ENCODE peak calls at places on chromosomes 5 and 9, in five cellular contexts. S is activated CD4-positive, alpha-beta T cell treated with anti-CD3 and anti-CD28 coated beads, Interleukin-2, amount 10 ng/mL, durations not matched to agents 7 days and 5 days; L is tibial artery; J is AG04449; Q is AG09319. R is an unnamed sample.

GRCh38 chr5:38157024-38157423 is 101.3 kb upstream of the EGFLAM start:
- DNase-seq in L (no peak), S (no peak), Q (no peak), J (no peak), R (no peak)

GRCh38 chr9:124834586-124834985 is 18.7 kb upstream of the WDR38 start:
- DNase-seq in L (no peak), J (no peak), Q (no peak), S (no peak), R (no peak)

GRCh38 chr5:120463991-120464626 is at the start of gene PRR16:
- DNase-seq in L (peak; percentile 74), Q (no peak), S (no peak), J (no peak), R (no peak)

GRCh38 chr9:95836072-95836471 is 39.4 kb upstream of the ERCC6L2 start:
- DNase-seq in Q (no peak), L (no peak), S (no peak), J (no peak), R (no peak)

GRCh38 chr5:83026930-83027687 is 50.1 kb downstream of the TMEM167A start:
- DNase-seq in J (no peak), L (no peak), S (no peak), Q (no peak), R (no peak)

GRCh38 chr5:39100301-39100850 is 26.2 kb upstream of the RICTOR start:
- DNase-seq in Q (no peak), L (no peak), J (no peak), S (no peak), R (no peak)

GRCh38 chr5:159855476-159856157 is 60.7 kb upstream of the ADRA1B start:
- DNase-seq in S (no peak), Q (no peak), J (no peak), L (no peak), R (no peak)

GRCh38 chr9:14616188-14616982 is 76.8 kb downstream of the ZDHHC21 start:
- DNase-seq in S (peak; percentile 22), Q (peak; percentile 39), J (peak; percentile 23), L (no peak), R (no peak)

GRCh38 chr9:136623849-136624183 is 38.9 kb upstream of the EGFL7 start:
- DNase-seq in S (no peak), L (no peak), J (no peak), Q (no peak), R (no peak)

GRCh38 chr5:135220394-135221186 is 178.4 kb downstream of the MACROH2A1 start:
- DNase-seq in Q (no peak), J (no peak), L (peak; percentile 38), S (no peak), R (no peak)

GRCh38 chr5:87069974-87070608 is 197.6 kb upstream of the RASA1 start:
- DNase-seq in L (no peak), J (peak; percentile 31), Q (peak; percentile 45), S (no peak), R (no peak)

GRCh38 chr9:137369111-137369787 is 53.7 kb downstream of the EXD3 start:
- DNase-seq in L (no peak), Q (no peak), S (no peak), J (no peak), R (no peak)

GRCh38 chr9:104586496-104587180 is 12.6 kb downstream of the OR13C5 start:
- DNase-seq in S (no peak), Q (peak; percentile 36), L (no peak), J (no peak), R (no peak)

GRCh38 chr9:127388856-127389238 is 8.1 kb upstream of the SLC2A8 start:
- DNase-seq in S (no peak), L (no peak), Q (no peak), J (no peak), R (no peak)

GRCh38 chr5:10885026-10885425 is 124.0 kb upstream of the DAP start:
- DNase-seq in S (no peak), L (no peak), J (no peak), Q (no peak), R (no peak)

GRCh38 chr5:111929892-111930291 is 172.9 kb upstream of the NREP start:
- DNase-seq in L (no peak), Q (peak; percentile 62), S (no peak), J (no peak), R (no peak)

GRCh38 chr5:14038341-14038959 is 94.0 kb upstream of the DNAH5 start:
- DNase-seq in L (no peak), Q (peak; percentile 57), S (no peak), J (peak; percentile 67), R (no peak)

GRCh38 chr5:125798311-125798710 is 624.9 kb upstream of the GRAMD2B start:
- DNase-seq in S (no peak), L (no peak), Q (no peak), J (no peak), R (no peak)

GRCh38 chr5:69115526-69115925 is 21.7 kb downstream of the SLC30A5 start:
- DNase-seq in S (no peak), Q (no peak), J (no peak), L (no peak), R (no peak)

GRCh38 chr5:80069918-80070318 is 34.8 kb downstream of the THBS4 start:
- DNase-seq in Q (no peak), L (no peak), J (no peak), S (no peak), R (no peak)

GRCh38 chr5:80411589-80412219 is 3.8 kb downstream of the ZFYVE16 start:
- DNase-seq in L (no peak), Q (no peak), S (no peak), J (no peak), R (no peak)

GRCh38 chr9:133760713-133761290 is 22.6 kb upstream of the SARDH start:
- DNase-seq in S (no peak), J (no peak), Q (no peak), L (peak; percentile 10), R (no peak)

GRCh38 chr9:614421-614820 is 227.1 kb upstream of the DMRT1 start:
- DNase-seq in J (no peak), S (no peak), L (no peak), Q (no peak), R (no peak)

GRCh38 chr5:96000308-96000707 is 38.7 kb upstream of the ELL2 start:
- DNase-seq in Q (no peak), J (no peak), S (no peak), L (no peak), R (no peak)

GRCh38 chr5:171721469-171721868 is 64.1 kb upstream of the SMIM23 start:
- DNase-seq in S (no peak), J (no peak), Q (no peak), L (no peak), R (no peak)

GRCh38 chr5:135205616-135206349 is 171.8 kb upstream of the PITX1 start:
- DNase-seq in Q (no peak), L (no peak), J (no peak), S (no peak), R (no peak)

GRCh38 chr5:120122711-120123110 is 341.4 kb upstream of the PRR16 start:
- DNase-seq in L (no peak), S (no peak), Q (no peak), J (no peak), R (no peak)

R was measured in activated CD8-positive, alpha-beta memory T cell treated with anti-CD3 and anti-CD28 coated beads for 48 hours.